ENCODE peak calls at places on chromosomes 1 and 21, in eight cellular contexts. One of them, this sample, is unnamed.

GRCh38 chr21:29721964-29722363 is 217.8 kb downstream of the GRIK1 start:
- DNase-seq in D341Med: no peak
- DNase-seq in RCC 7860: no peak
- DNase-seq in ACHN: no peak
- DNase-seq in occipital lobe: no peak
- DNase-seq in activated B cell treated with CpG ODN at 0.5 μM for 24 hours: no peak
- DNase-seq in left colon: no peak
- DNase-seq in effector memory CD4-positive, alpha-beta T cell: no peak
- DNase-seq in this sample: no peak

GRCh38 chr1:116724765-116725375 is 29.4 kb upstream of the CD2 start:
- DNase-seq in occipital lobe: no peak
- DNase-seq in activated B cell treated with CpG ODN at 0.5 μM for 24 hours: no peak
- DNase-seq in ACHN: peak
- DNase-seq in left colon: no peak
- DNase-seq in RCC 7860: peak
- DNase-seq in D341Med: peak
- DNase-seq in effector memory CD4-positive, alpha-beta T cell: peak
- DNase-seq in this sample: no peak

GRCh38 chr1:109523706-109524105 is 14.2 kb upstream of the AMIGO1 start:
- DNase-seq in activated B cell treated with CpG ODN at 0.5 μM for 24 hours: no peak
- DNase-seq in left colon: no peak
- DNase-seq in effector memory CD4-positive, alpha-beta T cell: no peak
- DNase-seq in D341Med: no peak
- DNase-seq in ACHN: no peak
- DNase-seq in occipital lobe: no peak
- DNase-seq in RCC 7860: no peak
- DNase-seq in this sample: no peak

GRCh38 chr1:92411511-92411910 is 75.2 kb downstream of the GFI1 start:
- DNase-seq in left colon: peak
- DNase-seq in ACHN: no peak
- DNase-seq in activated B cell treated with CpG ODN at 0.5 μM for 24 hours: no peak
- DNase-seq in occipital lobe: no peak
- DNase-seq in D341Med: no peak
- DNase-seq in effector memory CD4-positive, alpha-beta T cell: no peak
- DNase-seq in RCC 7860: no peak
- DNase-seq in this sample: no peak

GRCh38 chr1:169949139-169949538 is 55.4 kb upstream of the SCYL3 start:
- DNase-seq in RCC 7860: peak
- DNase-seq in left colon: no peak
- DNase-seq in ACHN: no peak
- DNase-seq in effector memory CD4-positive, alpha-beta T cell: no peak
- DNase-seq in D341Med: no peak
- DNase-seq in activated B cell treated with CpG ODN at 0.5 μM for 24 hours: no peak
- DNase-seq in occipital lobe: no peak
- DNase-seq in this sample: no peak

GRCh38 chr1:45678489-45678888 is 7.8 kb downstream of the GPBP1L1 start:
- DNase-seq in D341Med: no peak
- DNase-seq in RCC 7860: no peak
- DNase-seq in left colon: no peak
- DNase-seq in occipital lobe: no peak
- DNase-seq in effector memory CD4-positive, alpha-beta T cell: no peak
- DNase-seq in ACHN: no peak
- DNase-seq in activated B cell treated with CpG ODN at 0.5 μM for 24 hours: no peak
- DNase-seq in this sample: no peak

GRCh38 chr1:182340233-182341058 is 51.1 kb downstream of the GLUL start:
- DNase-seq in activated B cell treated with CpG ODN at 0.5 μM for 24 hours: no peak
- DNase-seq in ACHN: no peak
- DNase-seq in left colon: no peak
- DNase-seq in effector memory CD4-positive, alpha-beta T cell: no peak
- DNase-seq in D341Med: no peak
- DNase-seq in occipital lobe: peak
- DNase-seq in RCC 7860: no peak
- DNase-seq in this sample: no peak

GRCh38 chr1:216210081-216210480 is 213.2 kb downstream of the USH2A start:
- DNase-seq in D341Med: no peak
- DNase-seq in effector memory CD4-positive, alpha-beta T cell: no peak
- DNase-seq in activated B cell treated with CpG ODN at 0.5 μM for 24 hours: no peak
- DNase-seq in ACHN: no peak
- DNase-seq in left colon: no peak
- DNase-seq in occipital lobe: no peak
- DNase-seq in RCC 7860: no peak
- DNase-seq in this sample: no peak

GRCh38 chr1:220296941-220297460 is 24.7 kb upstream of the RAB3GAP2 start:
- DNase-seq in D341Med: no peak
- DNase-seq in occipital lobe: no peak
- DNase-seq in left colon: no peak
- DNase-seq in ACHN: no peak
- DNase-seq in effector memory CD4-positive, alpha-beta T cell: no peak
- DNase-seq in RCC 7860: no peak
- DNase-seq in activated B cell treated with CpG ODN at 0.5 μM for 24 hours: no peak
- DNase-seq in this sample: no peak

GRCh38 chr1:94954292-94955220 is 27.6 kb upstream of the CNN3 start:
- DNase-seq in ACHN: no peak
- DNase-seq in effector memory CD4-positive, alpha-beta T cell: no peak
- DNase-seq in left colon: no peak
- DNase-seq in occipital lobe: no peak
- DNase-seq in activated B cell treated with CpG ODN at 0.5 μM for 24 hours: no peak
- DNase-seq in D341Med: no peak
- DNase-seq in RCC 7860: no peak
- DNase-seq in this sample: no peak

GRCh38 chr1:8249838-8250237 is 68.1 kb upstream of the SLC45A1 start:
- DNase-seq in effector memory CD4-positive, alpha-beta T cell: no peak
- DNase-seq in D341Med: no peak
- DNase-seq in activated B cell treated with CpG ODN at 0.5 μM for 24 hours: no peak
- DNase-seq in RCC 7860: no peak
- DNase-seq in ACHN: no peak
- DNase-seq in left colon: no peak
- DNase-seq in occipital lobe: no peak
- DNase-seq in this sample: no peak

GRCh38 chr1:26121854-26122773 is 10.5 kb downstream of the PDIK1L start:
- DNase-seq in activated B cell treated with CpG ODN at 0.5 μM for 24 hours: no peak
- DNase-seq in D341Med: no peak
- DNase-seq in left colon: no peak
- DNase-seq in effector memory CD4-positive, alpha-beta T cell: no peak
- DNase-seq in ACHN: no peak
- DNase-seq in occipital lobe: no peak
- DNase-seq in RCC 7860: peak
- DNase-seq in this sample: no peak

GRCh38 chr1:29812397-29813135 is 576.2 kb downstream of the PTPRU start:
- DNase-seq in D341Med: peak
- DNase-seq in left colon: no peak
- DNase-seq in ACHN: no peak
- DNase-seq in occipital lobe: no peak
- DNase-seq in effector memory CD4-positive, alpha-beta T cell: no peak
- DNase-seq in activated B cell treated with CpG ODN at 0.5 μM for 24 hours: no peak
- DNase-seq in RCC 7860: no peak
- DNase-seq in this sample: no peak

GRCh38 chr1:16719571-16720402 is 20.5 kb upstream of the RNU1-4 start:
- DNase-seq in activated B cell treated with CpG ODN at 0.5 μM for 24 hours: no peak
- DNase-seq in effector memory CD4-positive, alpha-beta T cell: no peak
- DNase-seq in RCC 7860: no peak
- DNase-seq in occipital lobe: no peak
- DNase-seq in left colon: peak
- DNase-seq in D341Med: peak
- DNase-seq in ACHN: no peak
- DNase-seq in this sample: no peak

GRCh38 chr1:204455063-204455830 is 39.4 kb downstream of the PIK3C2B start:
- DNase-seq in ACHN: no peak
- DNase-seq in effector memory CD4-positive, alpha-beta T cell: no peak
- DNase-seq in left colon: no peak
- DNase-seq in RCC 7860: no peak
- DNase-seq in activated B cell treated with CpG ODN at 0.5 μM for 24 hours: no peak
- DNase-seq in D341Med: no peak
- DNase-seq in occipital lobe: no peak
- DNase-seq in this sample: no peak

GRCh38 chr1:183306317-183307042 is 111.7 kb downstream of the NMNAT2 start:
- DNase-seq in D341Med: no peak
- DNase-seq in RCC 7860: no peak
- DNase-seq in occipital lobe: no peak
- DNase-seq in left colon: no peak
- DNase-seq in effector memory CD4-positive, alpha-beta T cell: no peak
- DNase-seq in ACHN: peak
- DNase-seq in activated B cell treated with CpG ODN at 0.5 μM for 24 hours: no peak
- DNase-seq in this sample: no peak

GRCh38 chr1:182952677-182953444 is at the start of gene SHCBP1L:
- DNase-seq in effector memory CD4-positive, alpha-beta T cell: no peak
- DNase-seq in ACHN: no peak
- DNase-seq in D341Med: peak
- DNase-seq in occipital lobe: no peak
- DNase-seq in activated B cell treated with CpG ODN at 0.5 μM for 24 hours: no peak
- DNase-seq in RCC 7860: no peak
- DNase-seq in left colon: no peak
- DNase-seq in this sample: no peak

GRCh38 chr1:230863449-230863848 is 4.9 kb downstream of the C1orf198 start:
- DNase-seq in activated B cell treated with CpG ODN at 0.5 μM for 24 hours: no peak
- DNase-seq in left colon: no peak
- DNase-seq in RCC 7860: no peak
- DNase-seq in ACHN: no peak
- DNase-seq in effector memory CD4-positive, alpha-beta T cell: no peak
- DNase-seq in D341Med: no peak
- DNase-seq in occipital lobe: no peak
- DNase-seq in this sample: no peak

GRCh38 chr1:11991969-11992676 is 11.9 kb downstream of the MFN2 start:
- DNase-seq in left colon: no peak
- DNase-seq in D341Med: no peak
- DNase-seq in effector memory CD4-positive, alpha-beta T cell: no peak
- DNase-seq in activated B cell treated with CpG ODN at 0.5 μM for 24 hours: no peak
- DNase-seq in RCC 7860: no peak
- DNase-seq in ACHN: no peak
- DNase-seq in occipital lobe: no peak
- DNase-seq in this sample: no peak

GRCh38 chr1:201275266-201275666 is 8.0 kb upstream of the PKP1 start:
- DNase-seq in D341Med: no peak
- DNase-seq in effector memory CD4-positive, alpha-beta T cell: no peak
- DNase-seq in ACHN: peak
- DNase-seq in left colon: peak
- DNase-seq in activated B cell treated with CpG ODN at 0.5 μM for 24 hours: no peak
- DNase-seq in RCC 7860: peak
- DNase-seq in occipital lobe: no peak
- DNase-seq in this sample: no peak

GRCh38 chr1:37606481-37607263 is 10.9 kb upstream of the GNL2 start:
- DNase-seq in ACHN: no peak
- DNase-seq in D341Med: no peak
- DNase-seq in left colon: no peak
- DNase-seq in activated B cell treated with CpG ODN at 0.5 μM for 24 hours: no peak
- DNase-seq in RCC 7860: no peak
- DNase-seq in occipital lobe: no peak
- DNase-seq in effector memory CD4-positive, alpha-beta T cell: no peak
- DNase-seq in this sample: no peak

GRCh38 chr1:100989306-100990077 is 36.1 kb downstream of the DPH5 start:
- DNase-seq in D341Med: no peak
- DNase-seq in ACHN: peak
- DNase-seq in activated B cell treated with CpG ODN at 0.5 μM for 24 hours: no peak
- DNase-seq in occipital lobe: no peak
- DNase-seq in RCC 7860: peak
- DNase-seq in effector memory CD4-positive, alpha-beta T cell: no peak
- DNase-seq in left colon: no peak
- DNase-seq in this sample: no peak

GRCh38 chr1:175649416-175649815 is 94.0 kb downstream of the TNR start:
- DNase-seq in activated B cell treated with CpG ODN at 0.5 μM for 24 hours: no peak
- DNase-seq in left colon: no peak
- DNase-seq in occipital lobe: no peak
- DNase-seq in effector memory CD4-positive, alpha-beta T cell: no peak
- DNase-seq in D341Med: no peak
- DNase-seq in ACHN: no peak
- DNase-seq in RCC 7860: no peak
- DNase-seq in this sample: no peak

GRCh38 chr21:34967509-34968289 is 81.4 kb downstream of the RUNX1 start:
- DNase-seq in activated B cell treated with CpG ODN at 0.5 μM for 24 hours: no peak
- DNase-seq in effector memory CD4-positive, alpha-beta T cell: no peak
- DNase-seq in RCC 7860: peak
- DNase-seq in D341Med: no peak
- DNase-seq in ACHN: no peak
- DNase-seq in left colon: no peak
- DNase-seq in occipital lobe: no peak
- DNase-seq in this sample: no peak

GRCh38 chr1:106986603-106987002 is 69.9 kb upstream of the PRMT6 start:
- DNase-seq in RCC 7860: no peak
- DNase-seq in occipital lobe: no peak
- DNase-seq in effector memory CD4-positive, alpha-beta T cell: no peak
- DNase-seq in activated B cell treated with CpG ODN at 0.5 μM for 24 hours: no peak
- DNase-seq in left colon: no peak
- DNase-seq in ACHN: no peak
- DNase-seq in D341Med: no peak
- DNase-seq in this sample: no peak

GRCh38 chr21:29376556-29376955 is 77.8 kb downstream of the BACH1 start:
- DNase-seq in ACHN: peak
- DNase-seq in activated B cell treated with CpG ODN at 0.5 μM for 24 hours: peak
- DNase-seq in RCC 7860: no peak
- DNase-seq in effector memory CD4-positive, alpha-beta T cell: peak
- DNase-seq in D341Med: peak
- DNase-seq in occipital lobe: no peak
- DNase-seq in left colon: no peak
- DNase-seq in this sample: no peak

GRCh38 chr21:42237577-42237976 is 18.6 kb downstream of the ABCG1 start:
- DNase-seq in RCC 7860: no peak
- DNase-seq in D341Med: no peak
- DNase-seq in ACHN: no peak
- DNase-seq in effector memory CD4-positive, alpha-beta T cell: no peak
- DNase-seq in left colon: no peak
- DNase-seq in activated B cell treated with CpG ODN at 0.5 μM for 24 hours: no peak
- DNase-seq in occipital lobe: no peak
- DNase-seq in this sample: no peak

This sample was measured in hypothalamus.